ENCODE peak calls at places on chromosome 14, in four cellular contexts. O is fibroblast of lung, S is fibroblast of pulmonary artery, E is psoas muscle. R is an unnamed sample.

GRCh38 chr14:103319422-103319821 is 14.6 kb upstream of the EIF5 start:
- DNase-seq in O (no peak), S (no peak), E (no peak), R (no peak)

GRCh38 chr14:55780156-55780946 is 200.3 kb downstream of the KTN1 start:
- DNase-seq in O (peak), S (peak), E (peak), R (peak)

GRCh38 chr14:97388408-97388807 is 591.2 kb downstream of the VRK1 start:
- DNase-seq in O (no peak), S (no peak), E (no peak), R (no peak)

GRCh38 chr14:35158951-35159653 is 36.8 kb downstream of the PRORP start:
- DNase-seq in O (no peak), S (peak), E (no peak), R (no peak)

GRCh38 chr14:71399057-71399487 is 491.8 kb downstream of the PCNX1 start:
- DNase-seq in O (no peak), S (no peak), E (no peak), R (no peak)

GRCh38 chr14:104388631-104389325 is 190.8 kb upstream of the C14orf180 start:
- DNase-seq in O (no peak), S (no peak), E (peak), R (no peak)

GRCh38 chr14:53027031-53027430 is 76.2 kb upstream of the FERMT2 start:
- DNase-seq in O (no peak), S (no peak), E (no peak), R (no peak)

GRCh38 chr14:61493239-61493638 is 171.9 kb downstream of the PRKCH start:
- DNase-seq in O (peak), S (peak), E (no peak), R (peak)

GRCh38 chr14:94080606-94081385 is at the start of the genes DDX24 and IFI27L1:
- DNase-seq in O (peak), S (peak), E (peak), R (peak)

GRCh38 chr14:24064856-24065255 is 6.5 kb upstream of the CPNE6 start:
- DNase-seq in O (no peak), S (no peak), E (no peak), R (no peak)

GRCh38 chr14:96297000-96297399 is 41.0 kb downstream of the BDKRB1 start:
- DNase-seq in O (no peak), S (peak), E (no peak), R (peak)

GRCh38 chr14:71799831-71800230 is 132.4 kb upstream of the RGS6 start:
- DNase-seq in O (no peak), S (no peak), E (no peak), R (no peak)

GRCh38 chr14:24677956-24678355 is 44.0 kb upstream of the GZMB start:
- DNase-seq in O (no peak), S (no peak), E (no peak), R (peak)

GRCh38 chr14:56412453-56413434 is 166.9 kb upstream of the TMEM260 start:
- DNase-seq in O (no peak), S (no peak), E (no peak), R (no peak)

GRCh38 chr14:73715707-73716106 is 1.5 kb upstream of the PNMA1 start:
- DNase-seq in O (no peak), S (no peak), E (no peak), R (no peak)

GRCh38 chr14:106845286-106846087 is 1319.1 kb downstream of the TMEM121 start:
- DNase-seq in O (no peak), S (no peak), E (no peak), R (no peak)

GRCh38 chr14:53921027-53921426 is 35.6 kb downstream of the BMP4 start:
- DNase-seq in O (no peak), S (no peak), E (no peak), R (peak)

GRCh38 chr14:44162197-44162596 is 344.9 kb downstream of the FSCB start:
- DNase-seq in O (no peak), S (no peak), E (no peak), R (no peak)

GRCh38 chr14:97185186-97185585 is 388.0 kb downstream of the VRK1 start:
- DNase-seq in O (no peak), S (no peak), E (no peak), R (peak)

GRCh38 chr14:79583738-79584405 is 627.4 kb downstream of the DIO2 start:
- DNase-seq in O (peak), S (peak), E (no peak), R (peak)

GRCh38 chr14:105419305-105420091 is at the start of gene MTA1:
- DNase-seq in O (peak), S (no peak), E (peak), R (peak)

GRCh38 chr14:90344920-90345557 is 13.3 kb upstream of the NRDE2 start:
- DNase-seq in O (no peak), S (no peak), E (no peak), R (peak)

GRCh38 chr14:22552001-22552826 is 36.8 kb downstream of the DAD1 start:
- DNase-seq in O (no peak), S (no peak), E (no peak), R (no peak)
- H3K4me3 ChIP-seq in O (no peak), S (no peak), E (no peak), R (no peak)

GRCh38 chr14:68377056-68377455 is 415.8 kb downstream of the ZFP36L1 start:
- DNase-seq in O (no peak), S (no peak), E (no peak), R (no peak)
- TF ChIP-seq CTCF in O (no peak), S (no peak), E (no peak), R (no peak)

GRCh38 chr14:58152569-58152857 is 500 bp upstream of the ARMH4 start:
- DNase-seq in O (no peak), S (no peak), E (no peak), R (no peak)

GRCh38 chr14:58149196-58149595 is 2.8 kb downstream of the ARMH4 start:
- DNase-seq in O (no peak), S (no peak), E (no peak), R (no peak)

GRCh38 chr14:58151701-58152568 is at the start of gene ARMH4:
- DNase-seq in O (peak), S (peak), E (peak), R (peak)

GRCh38 chr14:58151264-58151700 is 731 bp downstream of the ARMH4 start:
- DNase-seq in O (no peak), S (peak), E (no peak), R (no peak)

DNA sequence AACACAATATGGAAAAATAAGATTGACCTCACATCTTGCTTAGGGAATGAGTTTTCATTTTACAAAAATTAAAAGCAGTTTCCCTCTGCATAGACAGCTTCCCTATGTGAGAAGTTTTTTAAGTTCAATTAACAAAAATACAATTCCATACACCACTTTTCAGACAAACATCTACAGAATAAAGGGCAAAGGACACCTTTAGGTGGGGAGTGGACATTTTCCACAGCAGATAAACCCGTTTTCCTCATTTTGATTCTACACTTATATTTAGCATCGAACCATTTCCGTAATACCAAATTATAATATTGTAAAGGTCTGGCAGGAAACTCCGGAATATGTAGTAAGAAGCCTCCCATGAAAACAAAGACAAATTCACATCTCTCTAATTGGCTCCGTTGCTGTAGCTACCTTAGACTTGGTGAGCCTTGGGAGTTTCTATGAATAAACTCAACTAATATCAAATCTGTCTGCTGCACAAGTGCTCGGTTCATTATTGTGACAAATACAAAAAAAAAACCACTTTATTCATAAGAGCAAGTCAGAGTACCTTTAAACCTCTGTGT is 1.7 kb downstream of the ARMH4 start:
- DNase-seq in O (no peak), S (no peak), E (no peak), R (no peak)
- H3K4me3 ChIP-seq in O (no peak), S (no peak), E (no peak), R (no peak)

DNA sequence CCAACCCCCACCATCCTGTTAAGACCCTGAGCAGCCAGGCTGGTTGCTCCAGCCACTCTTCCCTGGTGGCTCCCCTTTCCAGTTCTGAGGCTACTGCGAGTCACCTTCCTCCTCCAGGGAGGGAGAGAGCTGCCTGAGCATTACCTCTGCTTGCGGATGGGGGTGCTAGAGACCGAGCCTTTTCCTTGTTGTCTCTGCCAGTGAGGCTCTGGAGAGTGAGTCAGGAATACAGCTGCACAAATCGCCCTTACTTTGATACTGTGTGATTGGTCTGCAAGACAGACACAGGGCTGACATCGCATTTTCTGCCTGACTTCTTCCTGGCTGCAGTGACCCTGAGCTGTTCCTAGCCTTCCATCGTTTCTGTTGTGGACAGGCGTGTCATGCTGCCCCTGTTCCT is 94.3 kb downstream of the SLC25A47 start:
- DNase-seq in O (peak), S (peak), E (peak), R (peak)
- TF ChIP-seq CTCF in O (peak), S (peak), E (no peak), R (peak)

DNA sequence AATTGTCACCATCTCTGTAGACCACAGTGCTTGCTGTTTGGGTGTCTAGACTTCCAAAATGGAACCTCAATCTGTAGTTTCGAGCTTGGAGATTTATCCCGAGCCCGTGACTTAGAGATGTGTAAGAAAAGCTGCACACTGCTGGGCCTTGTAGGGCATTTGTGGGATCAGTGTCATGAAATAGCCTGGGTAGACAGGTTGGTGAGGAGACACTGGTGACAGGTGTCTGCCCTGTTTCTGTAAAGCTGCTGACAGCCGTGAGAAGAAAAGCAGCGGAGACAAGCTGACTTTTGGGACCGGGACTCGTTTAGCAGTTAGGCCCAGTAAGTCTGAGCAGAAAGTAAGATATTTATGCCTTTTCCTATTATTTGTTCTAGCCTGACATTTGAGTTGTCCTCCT is 95.9 kb downstream of the DAD1 start:
- DNase-seq in O (no peak), S (no peak), E (no peak), R (no peak)
- H3K4me3 ChIP-seq in O (no peak), S (no peak), E (no peak), R (no peak)

GRCh38 chr14:31678421-31679249 is 117.4 kb downstream of the NUBPL start:
- DNase-seq in O (no peak), S (no peak), E (no peak), R (no peak)
- TF ChIP-seq CTCF in O (no peak), S (no peak), E (no peak), R (no peak)

GRCh38 chr14:22979748-22980392 is 2.5 kb downstream of the AJUBA start:
- DNase-seq in O (no peak), S (no peak), E (no peak), R (peak)
- H3K4me3 ChIP-seq in O (peak), S (peak), E (peak), R (peak)